ENCODE peak calls at places on chromosomes 7 and 10, in eight cellular contexts. Z is CD8-positive, alpha-beta memory T cell; B is heart left ventricle; F is stomach; U is HCT116; Q is IMR-90; O is Panc1; L is body of pancreas. G is an unnamed sample.

GRCh38 chr10:63464402-63465292 is 1.1 kb downstream of the JMJD1C start:
- DNase-seq in L (no peak), B (no peak), U (no peak), Q (peak; percentile 26), O (no peak), Z (peak; percentile 2), F (no peak), G (no peak)

GRCh38 chr7:537911-538634 is 18.4 kb upstream of the PDGFA start:
- DNase-seq in U (peak; percentile 83), O (peak; percentile 73), Q (peak; percentile 89), L (peak; percentile 92), F (peak; percentile 73), Z (no peak), B (peak; percentile 71), G (peak; percentile 98)

GRCh38 chr7:140653319-140654108 is 12.9 kb upstream of the DENND2A start:
- DNase-seq in U (peak; percentile 65), B (peak; percentile 64), O (peak; percentile 67), Z (peak; percentile 38), Q (peak; percentile 86), L (peak; percentile 73), F (peak; percentile 62), G (peak; percentile 71)

GRCh38 chr10:15046626-15047025 is 2.9 kb downstream of the OLAH start:
- DNase-seq in Z (no peak), O (no peak), B (no peak), F (no peak), U (no peak), L (no peak), Q (peak; percentile 33), G (no peak)

GRCh38 chr10:43043773-43044394 is 33.0 kb upstream of the RET start:
- DNase-seq in F (no peak), L (no peak), Q (no peak), O (no peak), B (no peak), U (no peak), Z (no peak), G (peak; percentile 32)

GRCh38 chr10:103575416-103576075 is 82.0 kb downstream of the NEURL1 start:
- DNase-seq in Q (no peak), F (no peak), L (no peak), Z (no peak), O (no peak), B (peak; percentile 9), U (no peak), G (no peak)

GRCh38 chr10:87782721-87783120 is 35.3 kb downstream of the ATAD1 start:
- DNase-seq in Q (no peak), Z (no peak), F (no peak), B (no peak), U (no peak), L (no peak), O (no peak), G (no peak)

GRCh38 chr7:55591282-55591931 is 19.1 kb upstream of the VOPP1 start:
- DNase-seq in L (no peak), F (no peak), Z (no peak), Q (no peak), U (no peak), B (no peak), O (no peak), G (no peak)

GRCh38 chr7:65974876-65975275 is 7.1 kb downstream of the GUSB start:
- DNase-seq in L (no peak), B (no peak), F (no peak), U (no peak), O (no peak), Q (no peak), Z (no peak), G (no peak)

GRCh38 chr10:103820101-103821062 is 35.0 kb downstream of the SH3PXD2A start:
- DNase-seq in L (peak; percentile 63), Q (peak; percentile 60), U (no peak), Z (no peak), B (peak; percentile 91), F (peak; percentile 61), O (no peak), G (no peak)

GRCh38 chr7:111832159-111832558 is 269.9 kb upstream of the IMMP2L start:
- DNase-seq in Z (no peak), U (no peak), B (no peak), F (no peak), O (no peak), Q (no peak), L (no peak), G (no peak)

GRCh38 chr7:8491106-8491505 is 57.7 kb downstream of the NXPH1 start:
- DNase-seq in U (no peak), L (no peak), F (no peak), B (no peak), Z (no peak), Q (no peak), O (no peak), G (no peak)

GRCh38 chr10:119667562-119668328 is 16.6 kb downstream of the BAG3 start:
- DNase-seq in B (peak; percentile 91), Z (no peak), F (peak; percentile 74), U (peak; percentile 87), L (peak; percentile 81), Q (peak; percentile 98), O (peak; percentile 85), G (peak; percentile 32)

GRCh38 chr10:99450156-99450555 is 19.7 kb upstream of the GOT1 start:
- DNase-seq in Z (no peak), B (no peak), L (no peak), Q (no peak), O (no peak), U (no peak), F (no peak), G (no peak)

GRCh38 chr10:49282879-49283321 is 16.1 kb upstream of the C10orf71 start:
- DNase-seq in O (no peak), Q (no peak), U (no peak), L (no peak), B (no peak), Z (no peak), F (peak; percentile 21), G (peak; percentile 15)

GRCh38 chr10:133329401-133330202 is 7.1 kb downstream of the CALY start:
- DNase-seq in U (no peak), Z (peak; percentile 81), L (peak; percentile 88), O (no peak), Q (peak; percentile 84), F (peak; percentile 91), B (peak; percentile 87), G (peak; percentile 88)

GRCh38 chr7:150388709-150389531 is 9.8 kb downstream of the ZNF775 start:
- DNase-seq in L (peak; percentile 96), B (peak; percentile 88), O (no peak), U (no peak), Z (no peak), Q (peak; percentile 65), F (peak; percentile 75), G (no peak)

GRCh38 chr7:57868771-57869483 is 418.9 kb downstream of the ZNF716 start:
- DNase-seq in Z (no peak), F (no peak), O (no peak), U (no peak), B (peak; percentile 16), L (no peak), Q (no peak), G (no peak)

GRCh38 chr10:60340973-60341372 is 48.7 kb downstream of the ANK3 start:
- DNase-seq in Z (no peak), L (no peak), U (no peak), F (no peak), Q (no peak), B (no peak), O (no peak), G (no peak)

GRCh38 chr10:8049151-8049873 is 5.2 kb upstream of the GATA3 start:
- DNase-seq in U (no peak), O (no peak), F (no peak), Q (no peak), B (no peak), L (no peak), Z (peak; percentile 16), G (peak; percentile 79)

DNA sequence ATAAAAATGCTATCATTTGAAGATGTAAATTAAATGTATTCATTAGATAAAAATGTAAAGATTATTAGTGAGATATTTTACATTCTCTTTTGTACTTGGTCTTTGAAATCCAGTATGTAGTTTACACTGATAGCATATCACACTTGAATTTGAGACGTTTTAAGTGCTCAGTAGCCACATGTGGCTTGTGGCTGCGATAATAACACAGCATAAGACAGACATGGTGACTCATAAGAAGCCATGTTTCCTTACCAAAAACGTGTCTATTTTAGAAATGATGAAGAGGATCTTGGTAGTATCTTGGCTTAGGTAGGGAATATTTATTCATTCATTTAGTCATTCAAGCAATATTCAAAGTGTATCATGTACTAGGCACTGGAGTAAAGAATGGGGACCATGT is 149.3 kb downstream of the POU6F2 start:
- DNase-seq in B (no peak), Q (no peak), Z (no peak), O (no peak), L (no peak), U (no peak), F (no peak), G (no peak)
- H3K36me3 ChIP-seq in B (no peaks in the 10 kb centered on the region), Q (no peaks in the 10 kb centered on the region), Z (no peaks in the 10 kb centered on the region), O (no peaks in the 10 kb centered on the region), L (no peaks in the 10 kb centered on the region), U (no peaks in the 10 kb centered on the region), F (no peaks in the 10 kb centered on the region), G (no peaks in the 10 kb centered on the region)

DNA sequence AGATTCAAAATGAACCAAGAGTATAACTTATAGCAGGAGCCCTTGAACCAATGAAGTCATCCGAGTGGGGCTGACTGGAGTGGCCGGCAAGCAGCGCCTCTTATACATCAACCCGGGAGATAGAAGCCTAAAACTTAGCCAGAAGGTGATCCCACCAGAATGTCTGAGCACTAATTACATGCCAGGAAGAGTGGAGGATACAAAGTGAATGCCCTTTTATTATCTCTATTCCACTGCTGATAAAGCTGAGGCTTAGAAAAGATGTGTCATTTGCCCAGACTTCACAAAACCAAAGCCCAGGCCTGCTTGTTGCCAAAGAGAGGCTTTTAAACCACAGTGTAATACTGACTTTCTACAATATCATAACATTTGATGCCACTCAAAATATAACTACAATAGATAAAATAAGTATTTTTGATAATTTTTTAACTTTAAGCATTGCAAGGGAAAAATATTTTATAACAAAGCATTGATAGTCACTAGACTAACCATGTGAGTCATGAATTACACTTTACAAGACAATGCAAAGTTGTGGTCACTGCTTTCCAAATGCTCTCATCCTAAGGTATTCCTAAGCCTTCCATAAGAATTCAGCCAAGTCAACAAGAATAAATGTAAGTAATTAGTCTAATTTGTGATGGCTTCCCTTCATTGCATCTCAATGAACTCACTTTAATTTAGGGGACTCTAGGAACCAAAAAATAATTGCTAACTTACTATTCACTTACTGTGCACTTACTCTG is 58.6 kb upstream of the ARID5B start:
- DNase-seq in O (no peak), F (no peak), U (no peak), Z (no peak), Q (peak; percentile 77), B (no peak), L (no peak), G (no peak)
- H3K4me1 ChIP-seq in O (peaks cover 8% of the 10 kb centered on the region), F (peaks cover 36% of the 10 kb centered on the region), U (peaks cover 23% of the 10 kb centered on the region), Z (no peaks in the 10 kb centered on the region), Q (peaks cover 6% of the 10 kb centered on the region), B (no peaks in the 10 kb centered on the region), L (peaks cover 48% of the 10 kb centered on the region), G (peaks cover 80% of the 10 kb centered on the region)

GRCh38 chr7:33048257-33048656 is 14.3 kb downstream of the NT5C3A start:
- DNase-seq in Z (no peak), L (no peak), Q (no peak), O (no peak), F (no peak), B (no peak), U (no peak), G (no peak)
- H3K27me3 ChIP-seq in Z (no peaks in the 10 kb centered on the region), L (no peaks in the 10 kb centered on the region), Q (no peaks in the 10 kb centered on the region), O (no peaks in the 10 kb centered on the region), F (no peaks in the 10 kb centered on the region), B (no peaks in the 10 kb centered on the region), U (no peaks in the 10 kb centered on the region), G (no peaks in the 10 kb centered on the region)

DNA sequence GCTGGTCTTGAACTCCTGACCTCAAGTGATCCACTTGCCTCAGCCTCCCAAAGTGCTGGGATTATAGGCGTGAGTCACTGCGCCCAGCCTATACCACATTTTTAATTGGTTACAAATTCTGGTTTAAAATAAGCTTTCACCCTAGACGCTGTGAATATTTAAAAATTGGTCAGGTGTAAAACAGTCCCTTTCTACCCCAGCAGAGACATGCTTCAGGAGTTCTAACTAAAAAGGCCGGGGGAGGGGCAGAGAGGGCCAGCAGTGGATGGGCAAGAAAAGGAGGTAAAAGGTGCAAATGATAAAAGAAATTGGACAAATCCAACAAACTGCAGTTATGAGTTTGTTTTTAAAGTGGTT is 70.0 kb downstream of the WAPL start:
- DNase-seq in Z (no peak), O (no peak), F (no peak), L (no peak), U (no peak), B (no peak), Q (no peak), G (no peak)
- H3K36me3 ChIP-seq in Z (peaks cover 13% of the 10 kb centered on the region), O (peaks cover 43% of the 10 kb centered on the region), F (peaks cover 41% of the 10 kb centered on the region), L (peaks cover 15% of the 10 kb centered on the region), U (peaks cover 25% of the 10 kb centered on the region), B (peaks cover 19% of the 10 kb centered on the region), Q (peaks cover 31% of the 10 kb centered on the region), G (peaks cover 4% of the 10 kb centered on the region)

G was measured in Caco-2.